ENCODE peak calls at places on chromosome 13, in four cellular contexts. C is SK-N-SH, H is A549, J is GM12878. E is an unnamed sample.

GRCh38 chr13:73767747-73768315 is 366.4 kb downstream of the KLF12 start:
- DNase-seq in H (no peak), J (no peak), C (peak), E (no peak)

GRCh38 chr13:88051746-88052482 is 380.7 kb downstream of the SLITRK5 start:
- DNase-seq in J (no peak), C (no peak), H (no peak), E (no peak)

GRCh38 chr13:50574731-50575130 is 268.8 kb downstream of the DLEU7 start:
- DNase-seq in J (no peak), H (no peak), C (no peak), E (no peak)

GRCh38 chr13:29743229-29743786 is 107.1 kb downstream of the UBL3 start:
- DNase-seq in C (peak), H (no peak), J (no peak), E (no peak)

GRCh38 chr13:80665792-80666333 is 324.9 kb upstream of the SPRY2 start:
- DNase-seq in H (no peak), J (no peak), C (no peak), E (no peak)

GRCh38 chr13:32893176-32893575 is 123.0 kb upstream of the KL start:
- DNase-seq in C (no peak), J (no peak), H (no peak), E (no peak)

GRCh38 chr13:38787550-38787949 is 100.7 kb downstream of the FREM2 start:
- DNase-seq in C (no peak), H (no peak), J (no peak), E (no peak)

GRCh38 chr13:24502567-24503375 is 9.8 kb downstream of the PARP4 start:
- DNase-seq in J (no peak), H (peak), C (no peak), E (peak)

GRCh38 chr13:36275190-36276002 is 22.2 kb downstream of the CCDC169 start:
- DNase-seq in H (peak), J (no peak), C (peak), E (no peak)

GRCh38 chr13:96817336-96817941 is 176.8 kb downstream of the OXGR1 start:
- DNase-seq in J (no peak), C (peak), H (no peak), E (peak)

GRCh38 chr13:21668665-21669599 is 1.9 kb upstream of the FGF9 start:
- DNase-seq in J (no peak), H (no peak), C (peak), E (no peak)

GRCh38 chr13:86976521-86977324 is 694.4 kb upstream of the SLITRK5 start:
- DNase-seq in C (no peak), H (no peak), J (no peak), E (no peak)

GRCh38 chr13:101529419-101529818 is 76.9 kb downstream of the ITGBL1 start:
- DNase-seq in C (no peak), H (no peak), J (no peak), E (no peak)

GRCh38 chr13:79440958-79441553 is 35.0 kb upstream of the RBM26 start:
- DNase-seq in C (no peak), H (no peak), J (no peak), E (no peak)

GRCh38 chr13:45501175-45501526 is 36.4 kb downstream of the COG3 start:
- DNase-seq in J (no peak), C (no peak), H (no peak), E (no peak)

GRCh38 chr13:96089749-96090239 is at the start of gene HS6ST3:
- DNase-seq in H (peak), C (peak), J (no peak), E (peak)

GRCh38 chr13:112159575-112160547 is 92.9 kb downstream of the SOX1 start:
- DNase-seq in J (no peak), H (no peak), C (no peak), E (no peak)

GRCh38 chr13:42345367-42345766 is 73.4 kb downstream of the AKAP11 start:
- DNase-seq in C (no peak), H (no peak), J (no peak), E (no peak)

GRCh38 chr13:78599911-78600310 is 3.4 kb downstream of the POU4F1 start:
- DNase-seq in J (no peak), H (no peak), C (no peak), E (no peak)

GRCh38 chr13:109651854-109652253 is 134.5 kb downstream of the IRS2 start:
- DNase-seq in H (no peak), C (no peak), J (no peak), E (no peak)

GRCh38 chr13:49571299-49572240 is 13.8 kb downstream of the RCBTB1 start:
- DNase-seq in C (no peak), J (peak), H (no peak), E (no peak)

GRCh38 chr13:93029536-93029935 is 197.1 kb upstream of the GPC6 start:
- DNase-seq in C (no peak), J (no peak), H (no peak), E (no peak)

GRCh38 chr13:100808330-100808729 is 133.7 kb upstream of the TMTC4 start:
- DNase-seq in J (no peak), C (no peak), H (no peak), E (no peak)

GRCh38 chr13:77544365-77544764 is 8.9 kb downstream of the SCEL start:
- DNase-seq in H (no peak), J (no peak), C (peak), E (no peak)

GRCh38 chr13:25771208-25771607 is 280.6 kb downstream of the SHISA2 start:
- DNase-seq in H (no peak), C (no peak), J (no peak), E (no peak)

GRCh38 chr13:36819811-36820140 is 754 bp downstream of the RFXAP start:
- DNase-seq in H (no peak), C (no peak), J (no peak), E (no peak)

GRCh38 chr13:41973247-41973741 is 12.4 kb upstream of the VWA8 start:
- DNase-seq in J (no peak), H (no peak), C (no peak), E (no peak)

GRCh38 chr13:47148543-47148942 is 251.7 kb upstream of the HTR2A start:
- DNase-seq in C (no peak), J (no peak), H (no peak), E (no peak)

GRCh38 chr13:35191883-35192282 is 249.8 kb downstream of the NBEA start:
- DNase-seq in H (no peak), C (peak), J (no peak), E (no peak)

GRCh38 chr13:72643339-72643989 is 84.0 kb downstream of the MZT1 start:
- DNase-seq in H (peak), C (peak), J (no peak), E (peak)

GRCh38 chr13:79398915-79399314 is 7.1 kb downstream of the RBM26 start:
- DNase-seq in J (no peak), C (no peak), H (no peak), E (no peak)

GRCh38 chr13:59342396-59342795 is 821.3 kb downstream of the DIAPH3 start:
- DNase-seq in J (no peak), H (no peak), C (no peak), E (no peak)

GRCh38 chr13:59346861-59347470 is 816.8 kb downstream of the DIAPH3 start:
- DNase-seq in C (no peak), H (no peak), J (no peak), E (no peak)

GRCh38 chr13:59345316-59345715 is 818.4 kb downstream of the DIAPH3 start:
- DNase-seq in C (no peak), J (no peak), H (no peak), E (no peak)

GRCh38 chr13:59343132-59343531 is 820.6 kb downstream of the DIAPH3 start:
- DNase-seq in C (no peak), H (no peak), J (no peak), E (no peak)

GRCh38 chr13:59343993-59344780 is 819.5 kb downstream of the DIAPH3 start:
- DNase-seq in H (no peak), C (peak), J (no peak), E (no peak)
- H3K27ac ChIP-seq in H (no peak), C (no peak), J (no peak), E (no peak)

GRCh38 chr13:26880741-26881140 is 120.2 kb upstream of the GPR12 start:
- DNase-seq in J (no peak), C (no peak), H (no peak), E (no peak)
- TF ChIP-seq RAD21 in J (no peak), C (no peak), H (no peak), E (no peak)

GRCh38 chr13:107968470-107968869 is 246.9 kb downstream of the LIG4 start:
- DNase-seq in J (no peak), H (no peak), C (no peak), E (no peak)
- TF ChIP-seq MAX in J (no peak), H (no peak), C (no peak), E (no peak)

GRCh38 chr13:52449323-52450011 is 967 bp downstream of the VPS36 start:
- DNase-seq in J (no peak), C (no peak), H (no peak), E (no peak)
- H3K27ac ChIP-seq in J (peak), C (peak), H (peak), E (peak)

GRCh38 chr13:98784666-98785065 is 32.2 kb upstream of the SLC15A1 start:
- DNase-seq in H (no peak), C (no peak), J (no peak), E (no peak)
- TF ChIP-seq RAD21 in H (no peak), C (no peak), J (no peak), E (no peak)

GRCh38 chr13:113927661-113928581 is 46.0 kb downstream of the C13orf46 start:
- DNase-seq in C (no peak), H (no peak), J (no peak), E (no peak)

GRCh38 chr13:113926951-113927660 is 46.8 kb downstream of the C13orf46 start:
- DNase-seq in C (peak), J (no peak), H (no peak), E (no peak)

GRCh38 chr13:113929628-113930615 is 44.0 kb downstream of the C13orf46 start:
- DNase-seq in C (peak), J (no peak), H (no peak), E (no peak)

GRCh38 chr13:113930711-113931637 is 42.9 kb downstream of the C13orf46 start:
- DNase-seq in C (no peak), H (no peak), J (peak), E (no peak)

GRCh38 chr13:113928701-113929627 is 44.9 kb downstream of the C13orf46 start:
- DNase-seq in H (no peak), J (no peak), C (peak), E (no peak)
- TF ChIP-seq MAX in H (no peak), J (no peak), C (no peak), E (no peak)